ENCODE peak calls at places on chromosomes 11 and 22, in eight cellular contexts. D, L, I, G, F, M, H and P are unnamed samples.

GRCh38 chr11:60195923-60196368 is 13.1 kb upstream of the MS4A6A start:
- DNase-seq in D (no peak), L (no peak), I (peak), G (no peak), F (no peak), M (no peak), H (no peak), P (no peak)

GRCh38 chr11:128379587-128380279 is 207.6 kb downstream of the ETS1 start:
- DNase-seq in D (no peak), L (no peak), I (no peak), G (peak), F (no peak), M (no peak), H (no peak), P (no peak)

GRCh38 chr11:14967581-14968214 is 4.5 kb downstream of the CALCA start:
- DNase-seq in D (no peak), L (no peak), I (no peak), G (no peak), F (no peak), M (no peak), H (no peak), P (no peak)

GRCh38 chr11:79179087-79179486 is 261.7 kb downstream of the TENM4 start:
- DNase-seq in D (no peak), L (no peak), I (no peak), G (no peak), F (no peak), M (no peak), H (no peak), P (no peak)

GRCh38 chr11:109597336-109597735 is 175.3 kb downstream of the C11orf87 start:
- DNase-seq in D (no peak), L (no peak), I (no peak), G (no peak), F (no peak), M (no peak), H (no peak), P (no peak)

GRCh38 chr22:27991586-27992293 is 72.7 kb upstream of the PITPNB start:
- DNase-seq in D (no peak), L (peak), I (no peak), G (no peak), F (no peak), M (no peak), H (no peak), P (no peak)

GRCh38 chr22:50192056-50192824 is 6.5 kb downstream of the TRABD start:
- DNase-seq in D (peak), L (no peak), I (no peak), G (no peak), F (no peak), M (no peak), H (no peak), P (no peak)

GRCh38 chr22:19713228-19713627 is 1.1 kb upstream of the SEPTIN5 start:
- DNase-seq in D (peak), L (no peak), I (no peak), G (no peak), F (no peak), M (no peak), H (no peak), P (no peak)

GRCh38 chr11:71447791-71448256 is 369 bp downstream of the DHCR7 start:
- DNase-seq in D (peak), L (no peak), I (peak), G (no peak), F (no peak), M (peak), H (no peak), P (no peak)

GRCh38 chr22:46846832-46847355 is 84.4 kb downstream of the TBC1D22A start:
- DNase-seq in D (no peak), L (no peak), I (no peak), G (no peak), F (no peak), M (no peak), H (no peak), P (no peak)

GRCh38 chr22:42399315-42400271 is 32.6 kb downstream of the NFAM1 start:
- DNase-seq in D (peak), L (no peak), I (peak), G (no peak), F (no peak), M (peak), H (no peak), P (no peak)

GRCh38 chr11:58726594-58727414 is 4.9 kb downstream of the GLYAT start:
- DNase-seq in D (no peak), L (no peak), I (no peak), G (peak), F (no peak), M (peak), H (no peak), P (no peak)

DNA sequence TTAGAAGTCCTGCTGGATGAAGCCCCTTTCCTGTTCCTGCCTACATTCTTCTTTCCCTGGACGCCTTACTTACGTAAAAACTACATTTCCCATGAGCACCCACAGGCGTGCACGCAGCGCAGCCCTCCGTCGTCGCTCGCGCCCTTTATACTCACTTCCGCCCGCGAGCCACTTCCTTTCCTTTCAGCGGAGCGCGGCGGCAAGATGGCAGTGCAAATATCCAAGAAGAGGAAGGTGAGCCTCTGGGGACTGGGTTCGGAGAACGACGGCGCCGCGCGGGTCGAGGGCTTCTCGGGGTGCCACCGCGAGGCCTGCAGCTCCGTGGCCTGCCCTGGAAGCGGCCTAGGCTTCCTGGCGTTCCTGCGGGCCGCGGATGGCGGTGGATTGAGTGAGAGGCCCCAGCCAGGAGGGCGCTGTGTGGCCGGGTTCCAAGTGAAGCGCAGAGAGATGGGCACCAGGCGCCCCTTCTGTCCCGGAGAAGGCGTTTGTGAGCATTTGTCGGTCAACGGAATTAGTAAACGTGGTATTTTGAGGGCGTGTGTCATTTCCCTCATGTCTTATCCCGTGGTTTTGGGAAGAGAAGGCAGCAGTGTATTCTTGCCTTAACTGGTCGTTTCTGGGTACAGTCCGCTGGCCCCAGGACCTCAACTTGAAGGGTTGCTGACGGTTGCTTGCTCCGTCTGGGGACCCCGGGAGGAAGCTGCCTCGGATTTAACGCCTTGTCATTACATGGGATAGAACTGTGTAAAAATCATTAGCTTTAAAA is at the start of gene RPS3:
- DNase-seq in D (peak), L (peak), I (peak), G (peak), F (peak), M (peak), H (peak), P (peak)
- TF ChIP-seq CTCF in D (no peak), L (no peak), I (peak), G (no peak), F (no peak), M (no peak), H (no peak), P (no peak)

DNA sequence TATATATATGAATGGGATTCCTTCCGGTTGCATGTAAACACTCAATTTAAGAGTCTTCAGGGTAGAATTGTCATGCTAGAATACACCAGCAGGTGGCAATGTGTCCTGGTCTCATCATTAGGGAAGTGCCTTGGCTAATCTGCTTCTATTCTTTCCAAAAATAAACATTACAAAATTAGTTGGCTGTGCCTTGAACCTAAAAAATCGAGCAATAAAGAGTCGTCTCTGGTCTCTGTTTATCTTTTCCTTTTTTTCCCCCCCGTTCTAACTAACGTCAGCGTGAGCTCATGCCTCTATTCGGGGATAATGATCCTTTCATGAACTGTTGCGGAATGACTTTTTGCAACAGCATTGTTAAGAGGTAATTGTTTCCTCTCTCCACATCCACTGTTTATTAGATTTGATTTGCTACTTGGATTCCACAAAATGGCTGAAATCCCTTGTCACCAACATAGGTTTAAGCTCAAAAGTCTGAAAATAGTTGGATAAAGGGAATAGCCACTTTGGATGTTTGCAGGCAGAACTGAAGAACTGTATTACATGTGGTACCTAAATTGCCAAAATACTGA is 1.2 kb upstream of the ARHGEF12 start:
- DNase-seq in D (no peak), L (no peak), I (peak), G (peak), F (no peak), M (peak), H (peak), P (no peak)
- H3K4me3 ChIP-seq in D (peak), L (peak), I (peak), G (peak), F (peak), M (no peak), H (peak), P (peak)

GRCh38 chr22:22836635-22837034 is 51.0 kb upstream of the IGLL5 start:
- DNase-seq in D (no peak), L (no peak), I (no peak), G (no peak), F (no peak), M (no peak), H (no peak), P (no peak)
- TF ChIP-seq CTCF in D (no peak), L (no peak), I (no peak), G (no peak), F (no peak), M (no peak), H (no peak), P (no peak)

GRCh38 chr11:63944987-63945386 is 6.2 kb downstream of the NAA40 start:
- DNase-seq in D (no peak), L (no peak), I (no peak), G (no peak), F (no peak), M (peak), H (peak), P (no peak)

GRCh38 chr11:63942803-63943202 is 4.0 kb downstream of the NAA40 start:
- DNase-seq in D (no peak), L (no peak), I (no peak), G (no peak), F (no peak), M (no peak), H (no peak), P (no peak)

GRCh38 chr11:63940786-63941185 is 2.0 kb downstream of the NAA40 start:
- DNase-seq in D (no peak), L (no peak), I (no peak), G (no peak), F (no peak), M (no peak), H (no peak), P (no peak)

GRCh38 chr11:63941901-63942300 is 3.1 kb downstream of the NAA40 start:
- DNase-seq in D (no peak), L (no peak), I (no peak), G (no peak), F (no peak), M (no peak), H (no peak), P (no peak)

GRCh38 chr11:63945482-63946163 is 6.8 kb downstream of the NAA40 start:
- DNase-seq in D (no peak), L (peak), I (peak), G (no peak), F (peak), M (peak), H (peak), P (peak)
- H3K4me3 ChIP-seq in D (no peak), L (peak), I (no peak), G (no peak), F (no peak), M (no peak), H (no peak), P (no peak)

GRCh38 chr11:116110802-116111201 is 606.6 kb upstream of the CADM1 start:
- DNase-seq in D (peak), L (no peak), I (no peak), G (no peak), F (no peak), M (no peak), H (no peak), P (no peak)
- TF ChIP-seq CTCF in D (no peak), L (no peak), I (no peak), G (no peak), F (no peak), M (no peak), H (no peak), P (no peak)

GRCh38 chr11:124801014-124801413 is 808 bp upstream of the MSANTD2 start:
- DNase-seq in D (no peak), L (no peak), I (no peak), G (no peak), F (no peak), M (no peak), H (no peak), P (no peak)
- H3K4me3 ChIP-seq in D (peak), L (peak), I (peak), G (peak), F (peak), M (no peak), H (peak), P (peak)

DNA sequence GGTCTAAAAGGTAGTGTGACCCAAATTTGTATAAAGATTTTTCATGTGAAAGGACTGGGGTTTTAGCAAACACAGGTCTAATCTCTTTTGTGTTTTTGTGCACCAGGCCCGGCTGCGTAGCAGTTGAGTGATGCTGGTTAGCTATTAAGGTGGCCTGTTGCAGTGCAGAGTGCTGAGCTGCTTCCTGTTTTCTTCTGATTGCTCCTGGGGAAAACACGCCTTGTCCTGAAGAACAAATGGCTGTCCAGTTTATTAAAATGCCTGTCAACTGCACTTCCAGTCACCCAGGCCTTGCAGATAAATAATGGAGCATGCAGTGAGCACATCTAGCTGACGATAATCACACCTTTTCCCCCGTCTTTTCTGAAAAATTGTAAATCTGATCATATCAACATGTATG is 1.8 kb downstream of the SRSF8 start:
- DNase-seq in D (peak), L (peak), I (peak), G (peak), F (peak), M (peak), H (peak), P (peak)
- TF ChIP-seq CTCF in D (no peak), L (no peak), I (no peak), G (no peak), F (no peak), M (no peak), H (no peak), P (no peak)

GRCh38 chr22:36377022-36377631 is 10.6 kb downstream of the MYH9 start:
- DNase-seq in D (no peak), L (no peak), I (peak), G (peak), F (no peak), M (no peak), H (no peak), P (no peak)
- H3K4me3 ChIP-seq in D (peak), L (no peak), I (peak), G (peak), F (no peak), M (no peak), H (no peak), P (no peak)

GRCh38 chr11:45576461-45577215 is 88.8 kb downstream of the CHST1 start:
- DNase-seq in D (no peak), L (no peak), I (no peak), G (no peak), F (no peak), M (no peak), H (no peak), P (no peak)
- TF ChIP-seq CTCF in D (no peak), L (no peak), I (no peak), G (no peak), F (no peak), M (no peak), H (no peak), P (no peak)

GRCh38 chr11:134411887-134412507 is at the start of gene B3GAT1:
- DNase-seq in D (no peak), L (no peak), I (no peak), G (no peak), F (no peak), M (no peak), H (no peak), P (no peak)

GRCh38 chr11:134414772-134415765 is 3.0 kb upstream of the B3GAT1 start:
- DNase-seq in D (peak), L (no peak), I (no peak), G (no peak), F (no peak), M (no peak), H (no peak), P (no peak)

GRCh38 chr11:134414036-134414731 is 2.1 kb upstream of the B3GAT1 start:
- DNase-seq in D (no peak), L (no peak), I (no peak), G (no peak), F (no peak), M (no peak), H (no peak), P (no peak)

GRCh38 chr11:134412508-134413333 is 679 bp upstream of the B3GAT1 start:
- DNase-seq in D (peak), L (peak), I (no peak), G (no peak), F (no peak), M (no peak), H (no peak), P (no peak)

GRCh38 chr11:134413334-134414035 is 1.4 kb upstream of the B3GAT1 start:
- DNase-seq in D (peak), L (no peak), I (no peak), G (no peak), F (no peak), M (no peak), H (no peak), P (no peak)
- H3K4me3 ChIP-seq in D (no peak), L (peak), I (no peak), G (no peak), F (no peak), M (no peak), H (no peak), P (no peak)